ENCODE peak calls at places on chromosome 16, in eight cellular contexts. One of them, this sample, is unnamed.
A peak's percentile ranks its signal among the peaks of the same experiment; 100 is the strongest.

GRCh38 chr16:73028263-73028662 is 19.7 kb downstream of the ZFHX3 start:
- DNase-seq in neural crest cell: no peak
- DNase-seq in amniotic stem cell: no peak
- DNase-seq in epithelial cell of esophagus: no peak
- DNase-seq in iris pigment epithelial cell: no peak
- DNase-seq in NCI-H524: no peak
- DNase-seq in cardiac muscle cell: no peak
- DNase-seq in neural progenitor cell: no peak
- DNase-seq in this sample: no peak

GRCh38 chr16:75948886-75949285 is 222.6 kb upstream of the CPHXL start:
- DNase-seq in cardiac muscle cell: no peak
- DNase-seq in neural crest cell: no peak
- DNase-seq in amniotic stem cell: no peak
- DNase-seq in epithelial cell of esophagus: no peak
- DNase-seq in iris pigment epithelial cell: no peak
- DNase-seq in NCI-H524: no peak
- DNase-seq in neural progenitor cell: no peak
- DNase-seq in this sample: no peak

GRCh38 chr16:86862596-86862995 is 284.2 kb downstream of the FOXL1 start:
- DNase-seq in neural crest cell: no peak
- DNase-seq in amniotic stem cell: no peak
- DNase-seq in iris pigment epithelial cell: no peak
- DNase-seq in NCI-H524: no peak
- DNase-seq in cardiac muscle cell: no peak
- DNase-seq in neural progenitor cell: no peak
- DNase-seq in epithelial cell of esophagus: no peak
- DNase-seq in this sample: no peak

GRCh38 chr16:16778322-16778721 is 399.4 kb downstream of the NPIPA7 start:
- DNase-seq in neural progenitor cell: no peak
- DNase-seq in iris pigment epithelial cell: no peak
- DNase-seq in cardiac muscle cell: no peak
- DNase-seq in NCI-H524: peak; percentile 58
- DNase-seq in neural crest cell: no peak
- DNase-seq in amniotic stem cell: no peak
- DNase-seq in epithelial cell of esophagus: no peak
- DNase-seq in this sample: no peak

GRCh38 chr16:66103245-66103644 is 263.2 kb upstream of the CDH5 start:
- DNase-seq in neural crest cell: no peak
- DNase-seq in NCI-H524: no peak
- DNase-seq in cardiac muscle cell: peak; percentile 82
- DNase-seq in neural progenitor cell: no peak
- DNase-seq in iris pigment epithelial cell: peak; percentile 45
- DNase-seq in epithelial cell of esophagus: no peak
- DNase-seq in amniotic stem cell: no peak
- DNase-seq in this sample: no peak

GRCh38 chr16:65111306-65111705 is 10.6 kb downstream of the CDH11 start:
- DNase-seq in NCI-H524: no peak
- DNase-seq in cardiac muscle cell: no peak
- DNase-seq in epithelial cell of esophagus: no peak
- DNase-seq in amniotic stem cell: no peak
- DNase-seq in iris pigment epithelial cell: no peak
- DNase-seq in neural crest cell: no peak
- DNase-seq in neural progenitor cell: no peak
- DNase-seq in this sample: no peak

GRCh38 chr16:89407282-89407924 is 83.0 kb downstream of the ANKRD11 start:
- DNase-seq in amniotic stem cell: no peak
- DNase-seq in neural crest cell: no peak
- DNase-seq in epithelial cell of esophagus: no peak
- DNase-seq in neural progenitor cell: no peak
- DNase-seq in NCI-H524: no peak
- DNase-seq in cardiac muscle cell: no peak
- DNase-seq in iris pigment epithelial cell: no peak
- DNase-seq in this sample: no peak

GRCh38 chr16:49484454-49484853 is 110.8 kb downstream of the C16orf78 start:
- DNase-seq in cardiac muscle cell: peak; percentile 39
- DNase-seq in neural progenitor cell: peak; percentile 86
- DNase-seq in iris pigment epithelial cell: no peak
- DNase-seq in neural crest cell: peak; percentile 49
- DNase-seq in epithelial cell of esophagus: no peak
- DNase-seq in amniotic stem cell: no peak
- DNase-seq in NCI-H524: peak; percentile 35
- DNase-seq in this sample: peak; percentile 83

GRCh38 chr16:31086629-31086906 is 2.2 kb downstream of the PRSS53 start:
- DNase-seq in epithelial cell of esophagus: no peak
- DNase-seq in cardiac muscle cell: no peak
- DNase-seq in NCI-H524: no peak
- DNase-seq in amniotic stem cell: no peak
- DNase-seq in neural progenitor cell: no peak
- DNase-seq in iris pigment epithelial cell: no peak
- DNase-seq in neural crest cell: no peak
- DNase-seq in this sample: no peak

GRCh38 chr16:87050142-87050541 is 267.1 kb downstream of the C16orf95 start:
- DNase-seq in neural progenitor cell: no peak
- DNase-seq in cardiac muscle cell: no peak
- DNase-seq in neural crest cell: no peak
- DNase-seq in epithelial cell of esophagus: no peak
- DNase-seq in amniotic stem cell: no peak
- DNase-seq in NCI-H524: no peak
- DNase-seq in iris pigment epithelial cell: no peak
- DNase-seq in this sample: no peak

GRCh38 chr16:66741131-66741900 is 10.1 kb downstream of the DYNC1LI2 start:
- DNase-seq in neural progenitor cell: no peak
- DNase-seq in NCI-H524: no peak
- DNase-seq in amniotic stem cell: peak; percentile 44
- DNase-seq in cardiac muscle cell: peak; percentile 94
- DNase-seq in neural crest cell: peak; percentile 50
- DNase-seq in epithelial cell of esophagus: peak; percentile 79
- DNase-seq in iris pigment epithelial cell: peak; percentile 94
- DNase-seq in this sample: peak; percentile 96

GRCh38 chr16:77359065-77359502 is 75.8 kb downstream of the ADAMTS18 start:
- DNase-seq in amniotic stem cell: no peak
- DNase-seq in neural progenitor cell: peak; percentile 52
- DNase-seq in epithelial cell of esophagus: peak; percentile 75
- DNase-seq in NCI-H524: no peak
- DNase-seq in cardiac muscle cell: peak; percentile 16
- DNase-seq in neural crest cell: no peak
- DNase-seq in iris pigment epithelial cell: peak; percentile 68
- DNase-seq in this sample: no peak

GRCh38 chr16:30184430-30185140 is 1.2 kb downstream of the CORO1A start:
- DNase-seq in neural crest cell: no peak
- DNase-seq in iris pigment epithelial cell: no peak
- DNase-seq in neural progenitor cell: no peak
- DNase-seq in amniotic stem cell: no peak
- DNase-seq in epithelial cell of esophagus: peak; percentile 25
- DNase-seq in NCI-H524: no peak
- DNase-seq in cardiac muscle cell: no peak
- DNase-seq in this sample: peak; percentile 66

GRCh38 chr16:73277066-73277465 is 229.1 kb upstream of the ZFHX3 start:
- DNase-seq in neural crest cell: no peak
- DNase-seq in NCI-H524: no peak
- DNase-seq in neural progenitor cell: no peak
- DNase-seq in iris pigment epithelial cell: no peak
- DNase-seq in cardiac muscle cell: no peak
- DNase-seq in epithelial cell of esophagus: no peak
- DNase-seq in amniotic stem cell: no peak
- DNase-seq in this sample: no peak

GRCh38 chr16:75789237-75789636 is 62.9 kb upstream of the CPHXL start:
- DNase-seq in NCI-H524: peak; percentile 74
- DNase-seq in amniotic stem cell: peak; percentile 15
- DNase-seq in cardiac muscle cell: peak; percentile 61
- DNase-seq in neural progenitor cell: peak; percentile 66
- DNase-seq in iris pigment epithelial cell: peak; percentile 49
- DNase-seq in neural crest cell: peak; percentile 28
- DNase-seq in epithelial cell of esophagus: peak; percentile 61
- DNase-seq in this sample: no peak

GRCh38 chr16:80123189-80123588 is 417.6 kb upstream of the DYNLRB2 start:
- DNase-seq in amniotic stem cell: no peak
- DNase-seq in iris pigment epithelial cell: peak; percentile 20
- DNase-seq in NCI-H524: no peak
- DNase-seq in neural progenitor cell: no peak
- DNase-seq in epithelial cell of esophagus: no peak
- DNase-seq in neural crest cell: no peak
- DNase-seq in cardiac muscle cell: peak; percentile 1
- DNase-seq in this sample: no peak

GRCh38 chr16:3007957-3008748 is 4.6 kb upstream of the CLDN9 start:
- DNase-seq in neural progenitor cell: peak; percentile 59
- DNase-seq in epithelial cell of esophagus: no peak
- DNase-seq in iris pigment epithelial cell: no peak
- DNase-seq in amniotic stem cell: no peak
- DNase-seq in NCI-H524: no peak
- DNase-seq in cardiac muscle cell: no peak
- DNase-seq in neural crest cell: no peak
- DNase-seq in this sample: no peak

GRCh38 chr16:77918792-77919707 is 103.3 kb upstream of the CLEC3A start:
- DNase-seq in amniotic stem cell: no peak
- DNase-seq in neural crest cell: no peak
- DNase-seq in cardiac muscle cell: no peak
- DNase-seq in NCI-H524: no peak
- DNase-seq in neural progenitor cell: no peak
- DNase-seq in epithelial cell of esophagus: no peak
- DNase-seq in iris pigment epithelial cell: peak; percentile 72
- DNase-seq in this sample: no peak

GRCh38 chr16:86835981-86836380 is 257.6 kb downstream of the FOXL1 start:
- DNase-seq in NCI-H524: no peak
- DNase-seq in neural crest cell: no peak
- DNase-seq in iris pigment epithelial cell: no peak
- DNase-seq in cardiac muscle cell: no peak
- DNase-seq in epithelial cell of esophagus: no peak
- DNase-seq in amniotic stem cell: no peak
- DNase-seq in neural progenitor cell: no peak
- DNase-seq in this sample: no peak

GRCh38 chr16:85258616-85259015 is 146.3 kb upstream of the CIBAR2 start:
- DNase-seq in epithelial cell of esophagus: no peak
- DNase-seq in amniotic stem cell: no peak
- DNase-seq in neural crest cell: peak; percentile 34
- DNase-seq in iris pigment epithelial cell: no peak
- DNase-seq in neural progenitor cell: peak; percentile 60
- DNase-seq in NCI-H524: peak; percentile 82
- DNase-seq in cardiac muscle cell: no peak
- DNase-seq in this sample: no peak

GRCh38 chr16:54407596-54407995 is 121.0 kb upstream of the IRX3 start:
- DNase-seq in cardiac muscle cell: peak; percentile 59
- DNase-seq in iris pigment epithelial cell: peak; percentile 53
- DNase-seq in NCI-H524: no peak
- DNase-seq in amniotic stem cell: peak; percentile 9
- DNase-seq in epithelial cell of esophagus: peak; percentile 27
- DNase-seq in neural progenitor cell: no peak
- DNase-seq in neural crest cell: no peak
- DNase-seq in this sample: no peak

GRCh38 chr16:50607051-50607431 is 58.8 kb downstream of the NKD1 start:
- DNase-seq in amniotic stem cell: no peak
- DNase-seq in epithelial cell of esophagus: no peak
- DNase-seq in iris pigment epithelial cell: no peak
- DNase-seq in cardiac muscle cell: no peak
- DNase-seq in neural crest cell: no peak
- DNase-seq in NCI-H524: no peak
- DNase-seq in neural progenitor cell: peak; percentile 63
- DNase-seq in this sample: no peak

GRCh38 chr16:58099097-58099955 is 29.9 kb downstream of the CFAP20 start:
- DNase-seq in neural progenitor cell: no peak
- DNase-seq in NCI-H524: peak; percentile 72
- DNase-seq in iris pigment epithelial cell: no peak
- DNase-seq in neural crest cell: no peak
- DNase-seq in epithelial cell of esophagus: no peak
- DNase-seq in cardiac muscle cell: no peak
- DNase-seq in amniotic stem cell: no peak
- DNase-seq in this sample: no peak

GRCh38 chr16:71426069-71426879 is 15.6 kb downstream of the TLE7 start:
- DNase-seq in cardiac muscle cell: peak; percentile 80
- DNase-seq in NCI-H524: peak; percentile 97
- DNase-seq in epithelial cell of esophagus: peak; percentile 93
- DNase-seq in amniotic stem cell: peak; percentile 21
- DNase-seq in neural progenitor cell: peak; percentile 88
- DNase-seq in iris pigment epithelial cell: peak; percentile 94
- DNase-seq in neural crest cell: peak; percentile 65
- DNase-seq in this sample: no peak

GRCh38 chr16:54050281-54051210 is 236.0 kb downstream of the IRX3 start:
- DNase-seq in neural crest cell: no peak
- DNase-seq in amniotic stem cell: no peak
- DNase-seq in cardiac muscle cell: no peak
- DNase-seq in neural progenitor cell: peak; percentile 39
- DNase-seq in NCI-H524: no peak
- DNase-seq in iris pigment epithelial cell: no peak
- DNase-seq in epithelial cell of esophagus: no peak
- DNase-seq in this sample: no peak

GRCh38 chr16:46812781-46813555 is 18.0 kb downstream of the C16orf87 start:
- DNase-seq in amniotic stem cell: no peak
- DNase-seq in neural progenitor cell: no peak
- DNase-seq in cardiac muscle cell: no peak
- DNase-seq in epithelial cell of esophagus: peak; percentile 33
- DNase-seq in neural crest cell: no peak
- DNase-seq in iris pigment epithelial cell: no peak
- DNase-seq in NCI-H524: no peak
- DNase-seq in this sample: no peak

GRCh38 chr16:88651276-88651988 is 579 bp upstream of the CYBA start:
- DNase-seq in NCI-H524: no peak
- DNase-seq in epithelial cell of esophagus: no peak
- DNase-seq in iris pigment epithelial cell: no peak
- DNase-seq in neural progenitor cell: peak; percentile 47
- DNase-seq in cardiac muscle cell: no peak
- DNase-seq in amniotic stem cell: no peak
- DNase-seq in neural crest cell: no peak
- DNase-seq in this sample: peak; percentile 79

GRCh38 chr16:24850289-24850931 is 4.6 kb downstream of the SLC5A11 start:
- DNase-seq in NCI-H524: no peak
- DNase-seq in epithelial cell of esophagus: peak; percentile 78
- DNase-seq in neural crest cell: no peak
- DNase-seq in iris pigment epithelial cell: peak; percentile 85
- DNase-seq in cardiac muscle cell: peak; percentile 45
- DNase-seq in amniotic stem cell: no peak
- DNase-seq in neural progenitor cell: no peak
- DNase-seq in this sample: no peak

GRCh38 chr16:69166221-69166833 is 20.6 kb upstream of the SNTB2 start:
- DNase-seq in iris pigment epithelial cell: peak; percentile 46
- DNase-seq in amniotic stem cell: no peak
- DNase-seq in cardiac muscle cell: peak; percentile 33
- DNase-seq in epithelial cell of esophagus: no peak
- DNase-seq in NCI-H524: no peak
- DNase-seq in neural progenitor cell: no peak
- DNase-seq in neural crest cell: no peak
- DNase-seq in this sample: no peak

This sample was measured in ascending aorta.